ENCODE peak calls at places on chromosomes 2 and 18, in four cellular contexts. Q is GM12878, M is K562, U is SK-N-SH. S is an unnamed sample.

GRCh38 chr2:40093036-40093673 is 314.1 kb upstream of the THUMPD2 start:
- DNase-seq in Q (no peak), U (no peak), M (no peak), S (no peak)

GRCh38 chr2:96147593-96148201 is 2.5 kb upstream of the DUSP2 start:
- DNase-seq in M (no peak), Q (no peak), U (peak; percentile 40), S (no peak)

GRCh38 chr2:188519133-188519532 is 227.5 kb downstream of the GULP1 start:
- DNase-seq in U (no peak), Q (no peak), M (no peak), S (no peak)

GRCh38 chr2:115733190-115733775 is 1290.8 kb downstream of the DPP10 start:
- DNase-seq in U (no peak), M (no peak), Q (no peak), S (no peak)

GRCh38 chr2:44392338-44392943 is 30.7 kb downstream of the CAMKMT start:
- DNase-seq in Q (no peak), M (peak; percentile 13), U (peak; percentile 41), S (peak; percentile 41)

GRCh38 chr2:196220671-196221070 is 49.3 kb upstream of the STK17B start:
- DNase-seq in U (no peak), M (no peak), Q (no peak), S (no peak)

GRCh38 chr18:42159146-42159545 is 204.1 kb downstream of the PIK3C3 start:
- DNase-seq in Q (no peak), U (no peak), M (no peak), S (no peak)

GRCh38 chr2:159168707-159169106 is 117.8 kb downstream of the WDSUB1 start:
- DNase-seq in M (no peak), Q (no peak), U (no peak), S (no peak)

GRCh38 chr2:177183860-177184259 is 28.7 kb upstream of the HNRNPA3 start:
- DNase-seq in U (no peak), M (no peak), Q (no peak), S (no peak)

GRCh38 chr2:18903750-18904149 is 314.4 kb upstream of the NT5C1B start:
- DNase-seq in Q (no peak), U (no peak), M (no peak), S (no peak)
- TF ChIP-seq USF1 in Q (no peak), U (no peak), M (no peak), S (no peak)

DNA sequence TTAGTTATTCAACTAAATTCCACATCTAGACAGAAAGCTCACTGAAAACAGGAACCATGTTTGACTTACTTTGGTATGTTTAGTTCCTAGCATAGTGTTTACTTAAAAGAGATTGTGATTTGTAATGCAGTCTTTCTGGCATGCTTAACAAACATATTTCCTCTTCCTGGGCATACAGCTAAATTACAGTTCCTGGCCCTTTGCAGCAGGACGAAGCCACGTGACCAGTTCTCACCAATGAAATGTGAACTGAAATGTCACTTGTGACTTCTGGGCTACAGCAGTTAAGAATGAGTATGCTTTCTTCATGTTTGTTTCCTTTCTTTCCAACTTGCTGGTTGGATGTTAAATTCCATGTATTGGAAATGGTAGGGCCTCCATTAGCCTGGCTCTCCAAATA is 330.5 kb downstream of the FIGN start:
- DNase-seq in M (no peak), U (no peak), Q (no peak), S (no peak)
- TF ChIP-seq USF1 in M (no peak), U (no peak), Q (peak; percentile 13), S (no peak)

DNA sequence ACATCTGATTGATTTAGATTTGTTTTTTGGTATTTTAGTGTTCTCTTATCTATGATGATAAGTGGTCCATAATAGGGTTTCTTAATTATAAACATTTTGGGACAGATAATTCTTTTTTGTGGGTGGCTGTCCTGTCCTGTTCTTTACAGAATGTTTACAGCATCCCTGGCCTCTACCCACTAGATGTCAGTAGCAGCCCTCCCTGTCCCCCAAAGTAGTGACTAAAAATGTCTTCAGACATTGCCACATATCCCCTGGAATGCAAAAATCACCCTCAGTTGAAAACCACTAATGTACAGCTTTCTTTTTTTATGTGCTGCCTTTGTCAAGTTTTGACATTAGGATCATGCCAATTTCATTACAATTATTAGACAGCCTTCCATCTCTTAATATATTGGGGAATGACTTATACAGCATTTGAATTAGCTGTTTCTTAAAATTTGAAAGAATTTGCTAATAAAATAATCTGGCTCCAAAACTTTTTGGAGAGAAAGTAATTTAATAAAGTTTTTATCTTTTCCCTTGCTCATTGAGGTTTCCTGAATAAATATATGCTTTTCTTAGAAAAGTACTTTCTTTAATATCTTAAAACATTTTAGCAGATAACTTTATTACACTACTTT is 19.5 kb downstream of the WIPF1 start:
- DNase-seq in M (no peak), U (peak; percentile 51), Q (no peak), S (no peak)
- TF ChIP-seq USF1 in M (no peak), U (no peak), Q (no peak), S (no peak)

GRCh38 chr2:3399829-3400228 is 20.3 kb downstream of the TRAPPC12 start:
- DNase-seq in Q (no peak), M (no peak), U (peak; percentile 69), S (no peak)
- TF ChIP-seq USF1 in Q (no peak), M (no peak), U (no peak), S (no peak)

GRCh38 chr2:109290887-109291675 is 162.1 kb downstream of the SH3RF3 start:
- DNase-seq in M (no peak), U (no peak), Q (no peak), S (no peak)
- TF ChIP-seq USF1 in M (no peak), U (no peak), Q (no peak), S (no peak)

GRCh38 chr2:127610561-127610960 is 35.4 kb upstream of the GPR17 start:
- DNase-seq in U (no peak), M (no peak), Q (no peak), S (no peak)

GRCh38 chr2:127609818-127610217 is 36.1 kb upstream of the GPR17 start:
- DNase-seq in Q (no peak), U (peak; percentile 2), M (no peak), S (no peak)

GRCh38 chr2:127609031-127609751 is 36.8 kb upstream of the GPR17 start:
- DNase-seq in U (no peak), Q (no peak), M (no peak), S (no peak)

GRCh38 chr2:127612111-127612822 is 33.7 kb upstream of the GPR17 start:
- DNase-seq in Q (no peak), U (peak; percentile 8), M (no peak), S (no peak)

DNA sequence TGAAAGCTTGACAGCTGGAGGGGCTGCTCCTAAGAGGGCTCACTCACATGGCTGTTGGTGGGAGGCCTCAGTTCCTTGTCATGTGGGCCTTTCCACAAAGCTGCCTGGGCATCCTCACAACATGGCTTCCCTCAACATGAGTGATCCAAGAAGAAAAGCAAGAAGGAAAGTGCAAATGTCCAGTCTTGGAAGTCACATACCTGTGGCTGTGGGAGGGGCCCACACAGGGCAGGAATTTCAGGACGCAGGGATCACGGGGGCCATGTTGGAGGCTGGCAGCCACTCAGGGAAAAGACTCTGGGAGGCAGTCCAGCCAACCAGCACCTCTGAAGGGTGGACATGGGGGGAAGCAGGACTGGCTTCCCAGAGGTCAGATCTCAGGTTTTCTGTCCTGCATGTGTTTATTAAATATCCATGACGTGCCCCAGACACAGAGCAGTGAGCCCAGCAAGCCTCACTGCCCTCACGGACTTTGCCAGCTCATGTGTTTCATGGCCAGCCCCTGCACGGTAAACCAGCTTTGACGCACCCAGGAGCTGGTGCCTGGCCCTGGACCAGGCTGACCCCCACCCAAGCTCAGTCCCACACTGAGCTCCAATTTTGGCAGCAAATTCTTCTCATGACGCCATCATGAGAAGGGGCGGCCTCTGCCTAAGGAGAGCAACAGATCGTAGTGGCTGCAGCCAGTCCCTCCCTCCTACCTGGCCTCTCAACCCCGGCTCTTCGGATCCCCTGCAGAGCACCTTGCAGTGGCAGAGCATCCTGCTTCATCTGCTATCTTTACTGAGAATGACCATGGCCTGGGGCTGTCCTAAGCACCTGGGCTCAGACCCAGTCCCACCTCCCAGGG is 34.7 kb upstream of the GPR17 start:
- DNase-seq in M (no peak), U (no peak), Q (no peak), S (no peak)
- TF ChIP-seq USF1 in M (no peak), U (no peak), Q (no peak), S (no peak)

GRCh38 chr2:239881561-239882320 is 143.4 kb downstream of the NDUFA10 start:
- DNase-seq in U (peak; percentile 58), Q (no peak), M (no peak), S (no peak)
- TF ChIP-seq USF1 in U (no peak), Q (no peak), M (no peak), S (no peak)

GRCh38 chr2:12824771-12825363 is 108.1 kb downstream of the TRIB2 start:
- DNase-seq in Q (no peak), M (no peak), U (no peak), S (no peak)
- TF ChIP-seq USF1 in Q (no peak), M (no peak), U (no peak), S (no peak)

S was measured in WTC11.